ENCODE peak calls at places on chromosomes 2 and 18, in eight cellular contexts. H, U, C, J, R, D, M and P are unnamed samples.

GRCh38 chr2:113136828-113137775 is 9.7 kb downstream of the IL1RN start:
- DNase-seq in H (no peak), U (peak), C (no peak), J (peak), R (no peak), D (peak), M (no peak), P (no peak)

GRCh38 chr2:238449909-238450417 is 23.2 kb downstream of the ASB1 start:
- DNase-seq in H (peak), U (no peak), C (peak), J (no peak), R (no peak), D (no peak), M (no peak), P (no peak)

GRCh38 chr18:31931163-31931885 is 11.6 kb downstream of the TRAPPC8 start:
- DNase-seq in H (no peak), U (no peak), C (no peak), J (no peak), R (no peak), D (peak), M (no peak), P (no peak)

GRCh38 chr2:33477473-33478468 is 1.3 kb downstream of the RASGRP3 start:
- DNase-seq in H (no peak), U (no peak), C (peak), J (no peak), R (peak), D (no peak), M (no peak), P (no peak)

GRCh38 chr2:144324446-144325045 is 195.4 kb downstream of the ZEB2 start:
- DNase-seq in H (no peak), U (no peak), C (no peak), J (no peak), R (no peak), D (no peak), M (no peak), P (no peak)

GRCh38 chr2:235467586-235467985 is 26.3 kb upstream of the AGAP1 start:
- DNase-seq in H (no peak), U (no peak), C (no peak), J (no peak), R (no peak), D (no peak), M (no peak), P (no peak)

GRCh38 chr2:195898505-195898904 is 170.1 kb downstream of the DNAH7 start:
- DNase-seq in H (peak), U (no peak), C (peak), J (no peak), R (peak), D (peak), M (peak), P (peak)

GRCh38 chr2:233402774-233403173 is 48.5 kb downstream of the DGKD start:
- DNase-seq in H (no peak), U (no peak), C (no peak), J (no peak), R (no peak), D (no peak), M (no peak), P (no peak)

DNA sequence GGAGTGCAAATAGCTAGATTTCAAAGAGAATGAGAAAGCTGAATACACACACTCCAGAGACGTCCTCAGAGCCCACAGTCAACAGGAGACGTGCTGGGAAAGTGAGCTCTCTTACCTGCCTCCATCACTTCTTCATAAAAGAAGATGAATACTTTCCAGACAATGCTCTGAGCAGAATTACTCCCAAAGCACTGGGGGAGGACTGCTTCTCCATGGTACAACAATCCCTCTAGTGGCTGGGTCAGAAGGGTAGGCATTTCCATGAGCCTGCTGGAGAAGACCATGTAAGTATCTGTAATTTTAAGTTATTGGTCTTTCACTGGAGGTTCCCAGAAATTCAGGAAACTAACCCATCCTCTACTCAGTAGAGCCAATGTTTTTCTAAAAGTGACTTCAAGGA is 190.3 kb downstream of the RBM43 start:
- DNase-seq in H (no peak), U (peak), C (no peak), J (no peak), R (no peak), D (no peak), M (no peak), P (no peak)
- TF ChIP-seq CTCF in H (no peak), U (peak), C (no peak), J (peak), R (no peak), D (peak), M (no peak), P (no peak)

GRCh38 chr2:131105950-131106801 is 1.0 kb downstream of the PLEKHB2 start:
- DNase-seq in H (peak), U (peak), C (peak), J (no peak), R (no peak), D (peak), M (no peak), P (no peak)

GRCh38 chr2:131104487-131105155 is 515 bp upstream of the PLEKHB2 start:
- DNase-seq in H (peak), U (peak), C (peak), J (no peak), R (no peak), D (peak), M (peak), P (no peak)

DNA sequence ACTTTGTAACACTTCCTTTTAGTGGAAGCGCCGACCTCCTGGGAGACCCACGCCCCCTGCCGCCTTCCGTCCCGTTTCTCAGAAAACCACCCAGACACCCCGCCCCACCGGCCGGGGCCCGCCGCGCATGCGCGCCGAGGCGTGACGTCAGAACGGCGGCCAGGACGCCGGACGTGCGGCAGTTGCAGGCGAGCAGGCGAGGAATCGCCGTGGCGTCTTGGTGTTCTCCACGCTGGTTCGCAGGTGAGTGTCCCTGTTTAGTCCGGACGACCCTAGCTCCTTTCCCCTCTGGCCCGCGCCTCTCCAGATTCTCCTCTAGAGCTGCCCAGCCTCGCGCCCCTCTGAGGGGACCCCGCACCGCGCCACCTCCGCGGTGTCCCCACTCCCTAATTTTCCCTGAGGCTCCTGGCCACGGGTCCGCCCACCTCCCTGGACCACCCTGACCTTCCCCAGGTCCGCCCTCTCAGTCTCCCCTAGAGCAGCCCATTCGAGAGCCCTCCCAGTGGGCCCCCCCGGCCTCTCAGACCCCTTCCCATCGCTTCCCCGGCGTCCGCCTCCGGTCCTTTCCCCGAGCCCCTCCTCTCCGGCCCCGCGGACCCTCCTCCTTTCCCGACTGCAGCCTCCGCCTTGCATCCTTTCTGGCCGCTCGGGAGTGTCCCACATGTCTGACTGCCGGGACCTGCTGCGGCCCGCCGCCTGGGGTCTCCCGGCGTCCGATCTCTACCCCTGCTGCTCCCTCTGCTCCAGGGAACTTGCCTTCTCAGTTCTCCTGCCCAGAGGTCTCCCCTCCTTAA is at the start of gene PLEKHB2:
- DNase-seq in H (peak), U (peak), C (peak), J (peak), R (peak), D (peak), M (peak), P (peak)
- TF ChIP-seq CTCF in H (peak), U (no peak), C (no peak), J (no peak), R (peak), D (peak), M (no peak), P (no peak)

DNA sequence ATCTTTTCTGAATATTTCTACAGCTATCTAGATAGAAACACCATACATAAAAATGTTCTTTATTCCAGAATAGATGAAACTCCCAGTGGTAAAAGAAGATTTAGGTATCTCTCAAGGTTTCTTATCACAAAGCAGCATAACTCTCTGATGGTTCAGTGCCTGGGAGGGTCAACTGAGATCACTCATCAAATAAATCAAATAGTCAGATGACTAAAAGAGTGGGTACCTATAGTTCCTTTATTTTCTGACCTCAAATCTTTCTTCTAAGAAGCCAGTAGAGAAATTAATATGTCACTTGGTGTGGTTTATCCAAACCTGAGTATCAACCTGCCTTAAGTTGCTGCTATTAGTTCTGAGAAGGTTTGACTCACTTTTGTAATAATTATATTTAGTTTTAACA is 120.9 kb downstream of the TMEFF2 start:
- DNase-seq in H (no peak), U (no peak), C (no peak), J (no peak), R (no peak), D (no peak), M (no peak), P (no peak)
- TF ChIP-seq CTCF in H (no peak), U (no peak), C (no peak), J (no peak), R (no peak), D (no peak), M (no peak), P (no peak)

GRCh38 chr2:81852651-81853050 is 1548.1 kb upstream of the LRRTM1 start:
- DNase-seq in H (no peak), U (no peak), C (no peak), J (no peak), R (no peak), D (no peak), M (no peak), P (no peak)
- TF ChIP-seq CTCF in H (no peak), U (no peak), C (no peak), J (no peak), R (no peak), D (no peak), M (no peak), P (no peak)

GRCh38 chr2:241391892-241392665 is 36.0 kb downstream of the FARP2 start:
- DNase-seq in H (no peak), U (peak), C (peak), J (no peak), R (no peak), D (peak), M (no peak), P (no peak)
- TF ChIP-seq CTCF in H (peak), U (peak), C (peak), J (no peak), R (peak), D (peak), M (no peak), P (no peak)

GRCh38 chr2:177970670-177971454 is 101.7 kb downstream of the PDE11A start:
- DNase-seq in H (no peak), U (no peak), C (no peak), J (no peak), R (no peak), D (no peak), M (no peak), P (no peak)
- TF ChIP-seq CTCF in H (no peak), U (no peak), C (no peak), J (no peak), R (no peak), D (no peak), M (no peak), P (no peak)

DNA sequence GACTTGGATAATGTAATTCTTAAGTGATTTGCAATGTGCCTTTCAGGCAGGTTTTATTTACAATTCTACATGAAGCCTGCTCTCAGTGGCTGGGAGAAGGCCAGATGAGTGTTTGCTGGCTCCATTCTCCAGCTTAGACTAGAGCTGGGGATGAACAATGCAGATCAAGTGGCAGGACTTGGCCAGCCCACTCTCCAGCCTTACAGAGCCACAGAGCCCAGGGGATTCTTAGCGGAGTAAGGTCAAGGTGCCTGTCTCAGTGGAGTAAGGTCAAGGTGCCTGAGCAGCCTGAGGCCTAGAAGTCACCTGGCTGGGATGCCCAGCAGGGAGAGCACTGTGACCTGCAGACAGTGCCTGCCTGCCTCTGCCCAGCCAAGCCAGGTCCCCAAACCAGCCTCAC is 87.6 kb downstream of the LYPD1 start:
- DNase-seq in H (no peak), U (no peak), C (no peak), J (no peak), R (no peak), D (no peak), M (no peak), P (no peak)
- TF ChIP-seq CTCF in H (no peak), U (no peak), C (no peak), J (no peak), R (no peak), D (no peak), M (no peak), P (no peak)

GRCh38 chr18:50573679-50574078 is 13.8 kb downstream of the MAPK4 start:
- DNase-seq in H (no peak), U (peak), C (no peak), J (no peak), R (no peak), D (no peak), M (no peak), P (no peak)
- TF ChIP-seq CTCF in H (no peak), U (peak), C (no peak), J (peak), R (no peak), D (peak), M (no peak), P (no peak)

GRCh38 chr2:21067863-21068537 is 24.1 kb upstream of the APOB start:
- DNase-seq in H (no peak), U (peak), C (no peak), J (no peak), R (no peak), D (no peak), M (no peak), P (no peak)

GRCh38 chr2:21069746-21070145 is 25.9 kb upstream of the APOB start:
- DNase-seq in H (no peak), U (no peak), C (no peak), J (no peak), R (no peak), D (no peak), M (no peak), P (no peak)

GRCh38 chr2:21067125-21067524 is 23.3 kb upstream of the APOB start:
- DNase-seq in H (no peak), U (no peak), C (no peak), J (no peak), R (no peak), D (no peak), M (no peak), P (no peak)

GRCh38 chr2:21070322-21071257 is 26.7 kb upstream of the APOB start:
- DNase-seq in H (no peak), U (no peak), C (no peak), J (no peak), R (no peak), D (peak), M (no peak), P (no peak)

GRCh38 chr2:21072477-21073242 is 28.8 kb upstream of the APOB start:
- DNase-seq in H (no peak), U (no peak), C (no peak), J (no peak), R (no peak), D (no peak), M (no peak), P (no peak)
- TF ChIP-seq CTCF in H (no peak), U (no peak), C (no peak), J (no peak), R (no peak), D (no peak), M (no peak), P (no peak)